ENCODE peak calls at places on chromosomes 3 and 15, in five cellular contexts. C, L, U, N and A are unnamed samples.

GRCh38 chr15:63200464-63201242 is 11.2 kb downstream of the RAB8B start:
- DNase-seq in C (no peak), L (no peak), U (no peak), N (no peak), A (no peak)

GRCh38 chr15:70910958-70911357 is 18.3 kb downstream of the LRRC49 start:
- DNase-seq in C (no peak), L (no peak), U (no peak), N (no peak), A (no peak)

GRCh38 chr3:24288538-24289236 is 206.0 kb downstream of the THRB start:
- DNase-seq in C (peak), L (no peak), U (no peak), N (peak), A (no peak)

GRCh38 chr3:193344471-193344870 is 34.1 kb downstream of the ATP13A5 start:
- DNase-seq in C (no peak), L (no peak), U (no peak), N (no peak), A (no peak)

GRCh38 chr15:36434160-36434559 is 145.3 kb upstream of the CDIN1 start:
- DNase-seq in C (no peak), L (no peak), U (no peak), N (no peak), A (no peak)

GRCh38 chr15:82942691-82943090 is 9.8 kb downstream of the HOMER2 start:
- DNase-seq in C (no peak), L (no peak), U (no peak), N (peak), A (no peak)

GRCh38 chr3:14431928-14432834 is 29.8 kb downstream of the SLC6A6 start:
- DNase-seq in C (peak), L (peak), U (peak), N (peak), A (peak)

GRCh38 chr15:48644827-48645557 is 517 bp downstream of the FBN1 start:
- DNase-seq in C (peak), L (no peak), U (peak), N (no peak), A (peak)

GRCh38 chr3:78645628-78646310 is 1122.0 kb downstream of the ROBO1 start:
- DNase-seq in C (no peak), L (no peak), U (peak), N (peak), A (no peak)

GRCh38 chr3:79178471-79178870 is 589.3 kb downstream of the ROBO1 start:
- DNase-seq in C (no peak), L (no peak), U (no peak), N (no peak), A (no peak)

GRCh38 chr15:92653836-92654524 is 1.6 kb downstream of the FAM174B start:
- DNase-seq in C (no peak), L (no peak), U (peak), N (peak), A (no peak)

GRCh38 chr3:134090031-134090430 is 60.3 kb upstream of the SLCO2A1 start:
- DNase-seq in C (no peak), L (no peak), U (no peak), N (no peak), A (no peak)

GRCh38 chr3:187946031-187946691 is 200.9 kb upstream of the BCL6 start:
- DNase-seq in C (no peak), L (no peak), U (no peak), N (no peak), A (no peak)

GRCh38 chr3:136750209-136750921 is 1.8 kb downstream of the STAG1 start:
- DNase-seq in C (no peak), L (no peak), U (no peak), N (no peak), A (no peak)

GRCh38 chr3:52204337-52205073 is 6.5 kb downstream of the ALAS1 start:
- DNase-seq in C (no peak), L (no peak), U (no peak), N (peak), A (no peak)

GRCh38 chr3:139534444-139534812 is 5.1 kb downstream of the RBP1 start:
- DNase-seq in C (no peak), L (no peak), U (no peak), N (peak), A (no peak)

GRCh38 chr3:45560270-45561020 is 34.1 kb upstream of the LIMD1 start:
- DNase-seq in C (peak), L (no peak), U (no peak), N (no peak), A (no peak)

GRCh38 chr15:64731807-64732151 is 43.6 kb downstream of the RBPMS2 start:
- DNase-seq in C (no peak), L (no peak), U (no peak), N (no peak), A (no peak)

GRCh38 chr3:59709702-59710555 is 660.1 kb upstream of the CFAP20DC start:
- DNase-seq in C (peak), L (no peak), U (no peak), N (no peak), A (no peak)

GRCh38 chr3:112774293-112774926 is 72.3 kb downstream of the CD200R1L start:
- DNase-seq in C (no peak), L (no peak), U (no peak), N (no peak), A (no peak)

GRCh38 chr15:80588801-80589200 is 106.3 kb upstream of the ABHD17C start:
- DNase-seq in C (no peak), L (peak), U (no peak), N (no peak), A (no peak)

GRCh38 chr3:27976933-27977332 is 254.8 kb upstream of the EOMES start:
- DNase-seq in C (no peak), L (no peak), U (no peak), N (no peak), A (no peak)

GRCh38 chr15:85771781-85772445 is 22.8 kb downstream of the KLHL25 start:
- DNase-seq in C (no peak), L (no peak), U (no peak), N (no peak), A (no peak)

GRCh38 chr3:122680381-122681293 is at the start of gene PARP14:
- DNase-seq in C (peak), L (peak), U (peak), N (peak), A (no peak)

GRCh38 chr3:113232367-113232766 is 21.0 kb downstream of the BOC start:
- DNase-seq in C (no peak), L (no peak), U (no peak), N (no peak), A (no peak)

GRCh38 chr3:126760541-126760940 is 56.5 kb downstream of the CHCHD6 start:
- DNase-seq in C (no peak), L (no peak), U (no peak), N (no peak), A (no peak)

GRCh38 chr3:99246010-99246654 is 344.6 kb upstream of the DCBLD2 start:
- DNase-seq in C (no peak), L (no peak), U (peak), N (no peak), A (no peak)

GRCh38 chr3:48157950-48158376 is 30.3 kb downstream of the CDC25A start:
- DNase-seq in C (no peak), L (no peak), U (peak), N (peak), A (no peak)

GRCh38 chr15:65391732-65392131 is 13.9 kb upstream of the IGDCC3 start:
- DNase-seq in C (no peak), L (no peak), U (no peak), N (no peak), A (no peak)

GRCh38 chr15:51079226-51079625 is 15.5 kb downstream of the TNFAIP8L3 start:
- DNase-seq in C (no peak), L (no peak), U (no peak), N (no peak), A (no peak)

GRCh38 chr15:50685191-50685975 is 1.2 kb downstream of the TRPM7 start:
- DNase-seq in C (no peak), L (no peak), U (no peak), N (no peak), A (no peak)

GRCh38 chr3:173932624-173933023 is 535.1 kb downstream of the NLGN1 start:
- DNase-seq in C (no peak), L (no peak), U (no peak), N (no peak), A (no peak)

GRCh38 chr15:63332367-63333078 is 49.1 kb downstream of the CA12 start:
- DNase-seq in C (no peak), L (no peak), U (no peak), N (no peak), A (peak)

GRCh38 chr3:158167737-158168469 is 58.0 kb downstream of the RSRC1 start:
- DNase-seq in C (no peak), L (peak), U (no peak), N (no peak), A (no peak)

GRCh38 chr3:128486692-128487537 is 6.1 kb downstream of the GATA2 start:
- DNase-seq in C (no peak), L (no peak), U (no peak), N (no peak), A (no peak)